ENCODE peak calls at places on chromosomes 3 and 15, in ten cellular contexts. B is activated CD8-positive, alpha-beta memory T cell treated with anti-CD3 and anti-CD28 coated beads, Interleukin-2, amount 50 U/mL, for 4 hours; M is cardiac muscle cell; H is DMS153; U is occipital lobe; G is omental fat pad; X is HFF-Myc; T is heart left ventricle; L is fibroblast of villous mesenchyme; W is HT1080. O is an unnamed sample.

GRCh38 chr15:49187537-49188245 is 17.6 kb downstream of the GALK2 start:
- DNase-seq in B (no peak), M (no peak), H (no peak), U (no peak), G (no peak), X (no peak), T (no peak), L (peak), W (no peak), O (no peak)

GRCh38 chr3:11850003-11850402 is 3.3 kb upstream of the TAMM41 start:
- DNase-seq in B (no peak), M (no peak), H (no peak), U (no peak), G (no peak), X (no peak), T (no peak), L (no peak), W (no peak), O (peak)

GRCh38 chr3:58518304-58518789 is 18.6 kb downstream of the ACOX2 start:
- DNase-seq in B (no peak), M (no peak), H (no peak), U (no peak), G (no peak), X (no peak), T (no peak), L (no peak), W (no peak), O (no peak)

GRCh38 chr15:57031605-57032004 is 113.2 kb downstream of the TCF12 start:
- DNase-seq in B (no peak), M (peak), H (no peak), U (peak), G (no peak), X (no peak), T (peak), L (peak), W (peak), O (peak)

GRCh38 chr3:32847520-32847919 is 29.7 kb downstream of the TRIM71 start:
- DNase-seq in B (no peak), M (peak), H (no peak), U (no peak), G (no peak), X (no peak), T (no peak), L (peak), W (no peak), O (peak)

GRCh38 chr3:78690806-78691205 is 1077.0 kb downstream of the ROBO1 start:
- DNase-seq in B (no peak), M (no peak), H (no peak), U (no peak), G (no peak), X (no peak), T (no peak), L (no peak), W (no peak), O (no peak)

GRCh38 chr3:11445883-11446282 is 173.7 kb downstream of the ATG7 start:
- DNase-seq in B (no peak), M (peak), H (no peak), U (no peak), G (no peak), X (no peak), T (peak), L (peak), W (no peak), O (no peak)

GRCh38 chr3:197820550-197821335 is 29.7 kb downstream of the LRCH3 start:
- DNase-seq in B (no peak), M (no peak), H (peak), U (no peak), G (no peak), X (no peak), T (no peak), L (no peak), W (no peak), O (no peak)